ENCODE peak calls at places on chromosomes 11 and 22, in ten cellular contexts. One of them, this sample, is unnamed.

GRCh38 chr22:50730941-50731661 is 6.9 kb upstream of the ACR start:
- DNase-seq in IMR-90: no peak
- DNase-seq in left ventricle myocardium inferior: peak; percentile 45
- DNase-seq in fibroblast of the aortic adventitia: peak; percentile 3
- DNase-seq in prostate gland: no peak
- DNase-seq in right atrium auricular region: no peak
- DNase-seq in bronchial epithelial cell: peak; percentile 36
- DNase-seq in GM12864: no peak
- DNase-seq in uterus: peak; percentile 18
- DNase-seq in choroid plexus epithelial cell: no peak
- DNase-seq in this sample: no peak

GRCh38 chr11:129323896-129324522 is 51.6 kb upstream of the BARX2 start:
- DNase-seq in IMR-90: peak; percentile 28
- DNase-seq in left ventricle myocardium inferior: no peak
- DNase-seq in fibroblast of the aortic adventitia: peak; percentile 30
- DNase-seq in prostate gland: no peak
- DNase-seq in right atrium auricular region: no peak
- DNase-seq in bronchial epithelial cell: peak; percentile 18
- DNase-seq in GM12864: no peak
- DNase-seq in uterus: no peak
- DNase-seq in choroid plexus epithelial cell: peak; percentile 80
- DNase-seq in this sample: peak; percentile 49

GRCh38 chr22:49929553-49929979 is 11.1 kb downstream of the CRELD2 start:
- DNase-seq in IMR-90: no peak
- DNase-seq in left ventricle myocardium inferior: peak; percentile 60
- DNase-seq in fibroblast of the aortic adventitia: peak; percentile 21
- DNase-seq in prostate gland: no peak
- DNase-seq in right atrium auricular region: no peak
- DNase-seq in bronchial epithelial cell: no peak
- DNase-seq in GM12864: no peak
- DNase-seq in uterus: peak; percentile 46
- DNase-seq in choroid plexus epithelial cell: peak; percentile 30
- DNase-seq in this sample: peak; percentile 35

GRCh38 chr22:39183991-39184585 is 31.6 kb upstream of the CBX7 start:
- DNase-seq in IMR-90: peak; percentile 63
- DNase-seq in left ventricle myocardium inferior: no peak
- DNase-seq in fibroblast of the aortic adventitia: peak; percentile 44
- DNase-seq in prostate gland: no peak
- DNase-seq in right atrium auricular region: no peak
- DNase-seq in bronchial epithelial cell: no peak
- DNase-seq in GM12864: no peak
- DNase-seq in uterus: no peak
- DNase-seq in choroid plexus epithelial cell: peak; percentile 81
- DNase-seq in this sample: peak; percentile 87

GRCh38 chr11:45754261-45754709 is 50.7 kb upstream of the SLC35C1 start:
- DNase-seq in IMR-90: peak; percentile 2
- DNase-seq in left ventricle myocardium inferior: peak; percentile 69
- DNase-seq in fibroblast of the aortic adventitia: peak; percentile 47
- DNase-seq in prostate gland: no peak
- DNase-seq in right atrium auricular region: no peak
- DNase-seq in bronchial epithelial cell: peak; percentile 8
- DNase-seq in GM12864: no peak
- DNase-seq in uterus: peak; percentile 24
- DNase-seq in choroid plexus epithelial cell: peak; percentile 47
- DNase-seq in this sample: peak; percentile 52

GRCh38 chr11:131064373-131064991 is 148.2 kb upstream of the SNX19 start:
- DNase-seq in IMR-90: peak; percentile 70
- DNase-seq in left ventricle myocardium inferior: peak; percentile 25
- DNase-seq in fibroblast of the aortic adventitia: peak; percentile 64
- DNase-seq in prostate gland: peak; percentile 25
- DNase-seq in right atrium auricular region: no peak
- DNase-seq in bronchial epithelial cell: peak; percentile 50
- DNase-seq in GM12864: peak; percentile 7
- DNase-seq in uterus: no peak
- DNase-seq in choroid plexus epithelial cell: peak; percentile 78
- DNase-seq in this sample: peak; percentile 64

GRCh38 chr22:31173386-31174145 is 13.6 kb downstream of the RNF185 start:
- DNase-seq in IMR-90: peak; percentile 95
- DNase-seq in left ventricle myocardium inferior: no peak
- DNase-seq in fibroblast of the aortic adventitia: peak; percentile 81
- DNase-seq in prostate gland: no peak
- DNase-seq in right atrium auricular region: no peak
- DNase-seq in bronchial epithelial cell: peak; percentile 95
- DNase-seq in GM12864: no peak
- DNase-seq in uterus: no peak
- DNase-seq in choroid plexus epithelial cell: peak; percentile 89
- DNase-seq in this sample: peak; percentile 77

GRCh38 chr11:75593337-75593915 is 31.4 kb downstream of the SERPINH1 start:
- DNase-seq in IMR-90: no peak
- DNase-seq in left ventricle myocardium inferior: no peak
- DNase-seq in fibroblast of the aortic adventitia: no peak
- DNase-seq in prostate gland: no peak
- DNase-seq in right atrium auricular region: no peak
- DNase-seq in bronchial epithelial cell: no peak
- DNase-seq in GM12864: no peak
- DNase-seq in uterus: no peak
- DNase-seq in choroid plexus epithelial cell: no peak
- DNase-seq in this sample: peak; percentile 48

GRCh38 chr22:43343262-43343988 is at the start of gene SCUBE1:
- DNase-seq in IMR-90: no peak
- DNase-seq in left ventricle myocardium inferior: peak; percentile 52
- DNase-seq in fibroblast of the aortic adventitia: no peak
- DNase-seq in prostate gland: peak; percentile 51
- DNase-seq in right atrium auricular region: no peak
- DNase-seq in bronchial epithelial cell: peak; percentile 4
- DNase-seq in GM12864: no peak
- DNase-seq in uterus: no peak
- DNase-seq in choroid plexus epithelial cell: peak; percentile 33
- DNase-seq in this sample: peak; percentile 20

GRCh38 chr22:48708558-48709245 is 1119.0 kb downstream of the BRD1 start:
- DNase-seq in IMR-90: no peak
- DNase-seq in left ventricle myocardium inferior: peak; percentile 5
- DNase-seq in fibroblast of the aortic adventitia: no peak
- DNase-seq in prostate gland: no peak
- DNase-seq in right atrium auricular region: no peak
- DNase-seq in bronchial epithelial cell: no peak
- DNase-seq in GM12864: no peak
- DNase-seq in uterus: no peak
- DNase-seq in choroid plexus epithelial cell: no peak
- DNase-seq in this sample: no peak

GRCh38 chr11:69326622-69327219 is 32.8 kb downstream of the MYEOV start:
- DNase-seq in IMR-90: no peak
- DNase-seq in left ventricle myocardium inferior: no peak
- DNase-seq in fibroblast of the aortic adventitia: no peak
- DNase-seq in prostate gland: no peak
- DNase-seq in right atrium auricular region: no peak
- DNase-seq in bronchial epithelial cell: no peak
- DNase-seq in GM12864: no peak
- DNase-seq in uterus: no peak
- DNase-seq in choroid plexus epithelial cell: no peak
- DNase-seq in this sample: no peak

GRCh38 chr11:69328231-69328630 is 34.3 kb downstream of the MYEOV start:
- DNase-seq in IMR-90: no peak
- DNase-seq in left ventricle myocardium inferior: no peak
- DNase-seq in fibroblast of the aortic adventitia: no peak
- DNase-seq in prostate gland: no peak
- DNase-seq in right atrium auricular region: peak; percentile 43
- DNase-seq in bronchial epithelial cell: no peak
- DNase-seq in GM12864: no peak
- DNase-seq in uterus: no peak
- DNase-seq in choroid plexus epithelial cell: no peak
- DNase-seq in this sample: no peak

GRCh38 chr11:69321877-69322350 is 28.0 kb downstream of the MYEOV start:
- DNase-seq in IMR-90: peak; percentile 96
- DNase-seq in left ventricle myocardium inferior: no peak
- DNase-seq in fibroblast of the aortic adventitia: peak; percentile 97
- DNase-seq in prostate gland: no peak
- DNase-seq in right atrium auricular region: no peak
- DNase-seq in bronchial epithelial cell: peak; percentile 72
- DNase-seq in GM12864: no peak
- DNase-seq in uterus: no peak
- DNase-seq in choroid plexus epithelial cell: peak; percentile 43
- DNase-seq in this sample: peak; percentile 83

GRCh38 chr11:69327741-69328191 is 33.8 kb downstream of the MYEOV start:
- DNase-seq in IMR-90: no peak
- DNase-seq in left ventricle myocardium inferior: no peak
- DNase-seq in fibroblast of the aortic adventitia: no peak
- DNase-seq in prostate gland: no peak
- DNase-seq in right atrium auricular region: peak; percentile 46
- DNase-seq in bronchial epithelial cell: no peak
- DNase-seq in GM12864: no peak
- DNase-seq in uterus: no peak
- DNase-seq in choroid plexus epithelial cell: no peak
- DNase-seq in this sample: no peak

GRCh38 chr11:69325446-69325845 is 31.5 kb downstream of the MYEOV start:
- DNase-seq in IMR-90: no peak
- DNase-seq in left ventricle myocardium inferior: no peak
- DNase-seq in fibroblast of the aortic adventitia: no peak
- DNase-seq in prostate gland: no peak
- DNase-seq in right atrium auricular region: no peak
- DNase-seq in bronchial epithelial cell: no peak
- DNase-seq in GM12864: no peak
- DNase-seq in uterus: no peak
- DNase-seq in choroid plexus epithelial cell: no peak
- DNase-seq in this sample: no peak
- H3K4me3 ChIP-seq in IMR-90: no peak overlapping the region
- H3K4me3 ChIP-seq in left ventricle myocardium inferior: no peak overlapping the region
- H3K4me3 ChIP-seq in fibroblast of the aortic adventitia: no peak overlapping the region
- H3K4me3 ChIP-seq in prostate gland: no peak overlapping the region
- H3K4me3 ChIP-seq in right atrium auricular region: no peak overlapping the region
- H3K4me3 ChIP-seq in bronchial epithelial cell: no peak overlapping the region
- H3K4me3 ChIP-seq in GM12864: no peak overlapping the region
- H3K4me3 ChIP-seq in uterus: no peak overlapping the region
- H3K4me3 ChIP-seq in choroid plexus epithelial cell: no peak overlapping the region
- H3K4me3 ChIP-seq in this sample: no peak overlapping the region

DNA sequence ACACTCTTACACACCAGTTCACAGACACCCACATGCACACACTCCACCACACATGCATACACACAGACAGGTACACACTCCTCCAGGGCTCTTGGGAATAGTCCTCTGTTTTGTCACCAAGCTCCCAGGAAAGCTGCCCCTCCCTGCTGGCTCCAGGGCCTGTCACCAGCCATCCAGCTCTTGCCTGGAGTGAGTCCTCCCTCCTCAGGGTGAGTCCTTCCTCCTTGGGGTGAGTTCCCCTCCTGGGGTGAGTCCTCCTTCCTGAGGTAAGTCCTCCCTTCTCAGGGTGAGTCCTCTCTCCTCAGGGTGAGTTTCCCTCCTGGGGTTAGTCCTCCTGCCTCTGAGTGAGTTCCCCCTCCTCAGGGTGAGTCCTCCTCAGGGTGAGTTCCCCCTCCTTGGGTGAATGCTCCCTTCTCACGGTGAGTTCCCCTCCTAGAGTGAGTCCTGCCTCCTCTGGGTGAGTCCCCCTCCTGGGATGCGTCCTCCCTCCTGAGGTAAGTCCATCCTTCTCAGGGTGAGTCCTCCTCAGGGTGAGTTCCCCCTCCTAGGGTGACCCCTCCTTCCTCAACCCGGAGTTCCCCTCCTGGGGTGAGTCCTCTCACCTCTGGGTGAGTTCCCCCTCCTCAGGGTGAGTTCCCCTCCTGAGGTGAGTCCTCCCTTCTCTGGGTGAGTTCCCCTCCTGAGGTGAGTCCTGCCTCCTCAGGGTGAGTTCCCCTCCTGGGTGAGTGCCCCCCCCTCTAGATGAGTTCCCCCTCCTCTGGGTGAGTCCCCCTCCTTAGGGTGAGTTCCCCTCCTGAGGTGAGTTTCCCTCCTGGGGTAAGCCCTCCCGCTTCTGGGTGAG is 100.7 kb upstream of the FGF3 start:
- DNase-seq in IMR-90: no peak
- DNase-seq in left ventricle myocardium inferior: no peak
- DNase-seq in fibroblast of the aortic adventitia: no peak
- DNase-seq in prostate gland: no peak
- DNase-seq in right atrium auricular region: no peak
- DNase-seq in bronchial epithelial cell: no peak
- DNase-seq in GM12864: no peak
- DNase-seq in uterus: peak; percentile 13
- DNase-seq in choroid plexus epithelial cell: no peak
- DNase-seq in this sample: no peak
- TF ChIP-seq CTCF in IMR-90: no peak
- TF ChIP-seq CTCF in left ventricle myocardium inferior: no peak
- TF ChIP-seq CTCF in fibroblast of the aortic adventitia: no peak
- TF ChIP-seq CTCF in prostate gland: no peak
- TF ChIP-seq CTCF in right atrium auricular region: no peak
- TF ChIP-seq CTCF in bronchial epithelial cell: no peak
- TF ChIP-seq CTCF in GM12864: no peak
- TF ChIP-seq CTCF in uterus: no peak
- TF ChIP-seq CTCF in choroid plexus epithelial cell: no peak
- TF ChIP-seq CTCF in this sample: no peak

GRCh38 chr11:22192289-22192641 is 620 bp upstream of the ANO5 start:
- DNase-seq in IMR-90: no peak
- DNase-seq in left ventricle myocardium inferior: peak; percentile 10
- DNase-seq in fibroblast of the aortic adventitia: no peak
- DNase-seq in prostate gland: no peak
- DNase-seq in right atrium auricular region: no peak
- DNase-seq in bronchial epithelial cell: peak; percentile 1
- DNase-seq in GM12864: no peak
- DNase-seq in uterus: no peak
- DNase-seq in choroid plexus epithelial cell: no peak
- DNase-seq in this sample: no peak
- H3K4me3 ChIP-seq in IMR-90: no peak overlapping the region
- H3K4me3 ChIP-seq in left ventricle myocardium inferior: peak overlapping the region; percentile 79
- H3K4me3 ChIP-seq in fibroblast of the aortic adventitia: no peak overlapping the region
- H3K4me3 ChIP-seq in prostate gland: peak overlapping the region; percentile 58
- H3K4me3 ChIP-seq in right atrium auricular region: peak overlapping the region; percentile 68
- H3K4me3 ChIP-seq in bronchial epithelial cell: peak overlapping the region; percentile 30
- H3K4me3 ChIP-seq in GM12864: peak overlapping the region; percentile 55
- H3K4me3 ChIP-seq in uterus: peak overlapping the region; percentile 46
- H3K4me3 ChIP-seq in choroid plexus epithelial cell: no peak overlapping the region
- H3K4me3 ChIP-seq in this sample: peak overlapping the region; percentile 45

GRCh38 chr11:134275534-134276395 is at the start of gene GLB1L3:
- DNase-seq in IMR-90: no peak
- DNase-seq in left ventricle myocardium inferior: no peak
- DNase-seq in fibroblast of the aortic adventitia: peak; percentile 8
- DNase-seq in prostate gland: peak; percentile 32
- DNase-seq in right atrium auricular region: no peak
- DNase-seq in bronchial epithelial cell: peak; percentile 50
- DNase-seq in GM12864: no peak
- DNase-seq in uterus: peak; percentile 51
- DNase-seq in choroid plexus epithelial cell: peak; percentile 29
- DNase-seq in this sample: no peak
- TF ChIP-seq CTCF in IMR-90: peak; percentile 27
- TF ChIP-seq CTCF in left ventricle myocardium inferior: peak; percentile 35
- TF ChIP-seq CTCF in fibroblast of the aortic adventitia: peak; percentile 38
- TF ChIP-seq CTCF in prostate gland: peak; percentile 19
- TF ChIP-seq CTCF in right atrium auricular region: no peak
- TF ChIP-seq CTCF in bronchial epithelial cell: peak; percentile 76
- TF ChIP-seq CTCF in GM12864: peak; percentile 60
- TF ChIP-seq CTCF in uterus: no peak
- TF ChIP-seq CTCF in choroid plexus epithelial cell: peak; percentile 52
- TF ChIP-seq CTCF in this sample: peak; percentile 5

DNA sequence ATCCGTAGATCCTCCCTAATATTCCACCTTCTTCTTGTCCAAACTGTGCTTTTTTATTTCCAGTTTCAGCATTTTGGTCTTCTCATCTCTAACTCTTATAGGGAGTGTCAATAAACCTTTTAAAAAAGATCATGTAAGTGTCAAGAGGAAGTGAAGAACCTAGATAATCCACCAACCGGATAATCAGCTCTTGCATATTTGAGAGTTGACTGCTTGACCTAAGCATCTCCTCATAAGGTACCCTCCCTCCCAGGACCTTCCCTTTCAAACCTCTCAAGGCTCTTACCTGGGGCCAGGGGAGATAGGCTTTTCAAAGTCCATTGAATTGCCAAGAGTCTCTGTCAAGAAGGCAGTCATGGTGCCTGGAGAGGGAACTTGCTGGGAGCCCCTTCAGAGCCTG is 691 bp upstream of the EHF start:
- DNase-seq in IMR-90: no peak
- DNase-seq in left ventricle myocardium inferior: no peak
- DNase-seq in fibroblast of the aortic adventitia: no peak
- DNase-seq in prostate gland: no peak
- DNase-seq in right atrium auricular region: no peak
- DNase-seq in bronchial epithelial cell: no peak
- DNase-seq in GM12864: no peak
- DNase-seq in uterus: no peak
- DNase-seq in choroid plexus epithelial cell: no peak
- DNase-seq in this sample: no peak
- H3K4me3 ChIP-seq in IMR-90: no peak overlapping the region
- H3K4me3 ChIP-seq in left ventricle myocardium inferior: no peak overlapping the region
- H3K4me3 ChIP-seq in fibroblast of the aortic adventitia: no peak overlapping the region
- H3K4me3 ChIP-seq in prostate gland: peak overlapping the region; percentile 51
- H3K4me3 ChIP-seq in right atrium auricular region: no peak overlapping the region
- H3K4me3 ChIP-seq in bronchial epithelial cell: peak overlapping the region; percentile 9
- H3K4me3 ChIP-seq in GM12864: no peak overlapping the region
- H3K4me3 ChIP-seq in uterus: no peak overlapping the region
- H3K4me3 ChIP-seq in choroid plexus epithelial cell: no peak overlapping the region
- H3K4me3 ChIP-seq in this sample: no peak overlapping the region

This sample was measured in fibroblast of pulmonary artery.